ENCODE peak calls at places on chromosomes 5 and 9, in six cellular contexts. R is effector CD4-positive, alpha-beta T cell; O is T-cell; M is activated T-helper 1 cell treated with anti-CD3 and anti-CD28 coated beads, Interleukin-2, amount 50 U/mL, for 16 hours; N is dorsolateral prefrontal cortex; U is Peyer's patch. V is an unnamed sample.

GRCh38 chr5:165457854-165458481 is 1952.5 kb downstream of the MAT2B start:
- DNase-seq in R (no peak), O (no peak), M (no peak), N (no peak), U (no peak), V (no peak)

GRCh38 chr5:98989723-98990122 is 60.9 kb upstream of the CHD1 start:
- DNase-seq in R (no peak), O (no peak), M (no peak), N (no peak), U (no peak), V (no peak)

GRCh38 chr9:3391414-3391813 is 134.4 kb downstream of the RFX3 start:
- DNase-seq in R (no peak), O (no peak), M (no peak), N (no peak), U (no peak), V (no peak)

GRCh38 chr9:112308576-112308975 is 24.8 kb downstream of the PTBP3 start:
- DNase-seq in R (no peak), O (no peak), M (no peak), N (no peak), U (no peak), V (no peak)

GRCh38 chr9:6893350-6894131 is 135.8 kb downstream of the KDM4C start:
- DNase-seq in R (no peak), O (no peak), M (no peak), N (no peak), U (no peak), V (no peak)

GRCh38 chr5:78587775-78588291 is 60.7 kb downstream of the LHFPL2 start:
- DNase-seq in R (no peak), O (no peak), M (no peak), N (no peak), U (no peak), V (no peak)

GRCh38 chr9:99486684-99487083 is 264.6 kb downstream of the SEC61B start:
- DNase-seq in R (no peak), O (no peak), M (no peak), N (no peak), U (no peak), V (no peak)

GRCh38 chr5:180809403-180810209 is 7.0 kb upstream of the MGAT1 start:
- DNase-seq in R (peak), O (peak), M (peak), N (peak), U (no peak), V (peak)

GRCh38 chr9:109319631-109320233 is 1.1 kb downstream of the EPB41L4B start:
- DNase-seq in R (no peak), O (no peak), M (no peak), N (no peak), U (peak), V (no peak)

GRCh38 chr9:125525846-125526619 is 181.0 kb downstream of the MAPKAP1 start:
- DNase-seq in R (no peak), O (no peak), M (no peak), N (no peak), U (no peak), V (no peak)

GRCh38 chr5:37715957-37716356 is 123.9 kb downstream of the GDNF start:
- DNase-seq in R (no peak), O (no peak), M (no peak), N (no peak), U (no peak), V (no peak)

GRCh38 chr9:135335691-135336181 is 143.8 kb upstream of the PPP1R26 start:
- DNase-seq in R (no peak), O (no peak), M (no peak), N (peak), U (peak), V (no peak)

V was measured in GM12892.